ENCODE peak calls at places on chromosomes 7 and 10, in eight cellular contexts. One of them, this sample, is unnamed.

GRCh38 chr10:14102056-14102455 is 228.7 kb downstream of the FRMD4A start:
- DNase-seq in ovary: no peak
- DNase-seq in NCI-H146: no peak
- DNase-seq in amniotic stem cell: no peak
- DNase-seq in T follicular helper cell: no peak
- DNase-seq in activated T-helper 1 cell treated with anti-CD3 and anti-CD28 coated beads, Interleukin-12 subunit alpha, Interleukin-12 subunit beta, Interleukin-2, Interleukin-4 antibody, amounts not matched to agents 30 ng/mL and 10 ng/mL and 1 ng/mL, durations not matched to agents 14 hours and 24 hours and 36 hours: no peak
- DNase-seq in foreskin keratinocyte: peak; percentile 22
- DNase-seq in iris pigment epithelial cell: peak; percentile 72
- DNase-seq in this sample: peak; percentile 14

GRCh38 chr10:71595649-71596048 is 123.9 kb downstream of the C10orf105 start:
- DNase-seq in ovary: no peak
- DNase-seq in NCI-H146: no peak
- DNase-seq in amniotic stem cell: no peak
- DNase-seq in T follicular helper cell: no peak
- DNase-seq in activated T-helper 1 cell treated with anti-CD3 and anti-CD28 coated beads, Interleukin-12 subunit alpha, Interleukin-12 subunit beta, Interleukin-2, Interleukin-4 antibody, amounts not matched to agents 30 ng/mL and 10 ng/mL and 1 ng/mL, durations not matched to agents 14 hours and 24 hours and 36 hours: no peak
- DNase-seq in foreskin keratinocyte: no peak
- DNase-seq in iris pigment epithelial cell: no peak
- DNase-seq in this sample: no peak

GRCh38 chr10:133275683-133276092 is 980 bp downstream of the ADAM8 start:
- DNase-seq in ovary: no peak
- DNase-seq in NCI-H146: no peak
- DNase-seq in amniotic stem cell: no peak
- DNase-seq in T follicular helper cell: no peak
- DNase-seq in activated T-helper 1 cell treated with anti-CD3 and anti-CD28 coated beads, Interleukin-12 subunit alpha, Interleukin-12 subunit beta, Interleukin-2, Interleukin-4 antibody, amounts not matched to agents 30 ng/mL and 10 ng/mL and 1 ng/mL, durations not matched to agents 14 hours and 24 hours and 36 hours: no peak
- DNase-seq in foreskin keratinocyte: peak; percentile 66
- DNase-seq in iris pigment epithelial cell: no peak
- DNase-seq in this sample: no peak

GRCh38 chr10:80168679-80169380 is 36.3 kb downstream of the PLAC9 start:
- DNase-seq in ovary: no peak
- DNase-seq in NCI-H146: no peak
- DNase-seq in amniotic stem cell: no peak
- DNase-seq in T follicular helper cell: no peak
- DNase-seq in activated T-helper 1 cell treated with anti-CD3 and anti-CD28 coated beads, Interleukin-12 subunit alpha, Interleukin-12 subunit beta, Interleukin-2, Interleukin-4 antibody, amounts not matched to agents 30 ng/mL and 10 ng/mL and 1 ng/mL, durations not matched to agents 14 hours and 24 hours and 36 hours: no peak
- DNase-seq in foreskin keratinocyte: no peak
- DNase-seq in iris pigment epithelial cell: peak; percentile 37
- DNase-seq in this sample: no peak

GRCh38 chr7:141262101-141262819 is 188.4 kb downstream of the TMEM178B start:
- DNase-seq in ovary: no peak
- DNase-seq in NCI-H146: no peak
- DNase-seq in amniotic stem cell: no peak
- DNase-seq in T follicular helper cell: no peak
- DNase-seq in activated T-helper 1 cell treated with anti-CD3 and anti-CD28 coated beads, Interleukin-12 subunit alpha, Interleukin-12 subunit beta, Interleukin-2, Interleukin-4 antibody, amounts not matched to agents 30 ng/mL and 10 ng/mL and 1 ng/mL, durations not matched to agents 14 hours and 24 hours and 36 hours: no peak
- DNase-seq in foreskin keratinocyte: no peak
- DNase-seq in iris pigment epithelial cell: peak; percentile 2
- DNase-seq in this sample: peak; percentile 15

GRCh38 chr7:97016392-97017196 is 8.0 kb downstream of the DLX5 start:
- DNase-seq in ovary: no peak
- DNase-seq in NCI-H146: peak; percentile 96
- DNase-seq in amniotic stem cell: no peak
- DNase-seq in T follicular helper cell: no peak
- DNase-seq in activated T-helper 1 cell treated with anti-CD3 and anti-CD28 coated beads, Interleukin-12 subunit alpha, Interleukin-12 subunit beta, Interleukin-2, Interleukin-4 antibody, amounts not matched to agents 30 ng/mL and 10 ng/mL and 1 ng/mL, durations not matched to agents 14 hours and 24 hours and 36 hours: no peak
- DNase-seq in foreskin keratinocyte: no peak
- DNase-seq in iris pigment epithelial cell: no peak
- DNase-seq in this sample: no peak

GRCh38 chr10:13945760-13946460 is 359.1 kb downstream of the PRPF18 start:
- DNase-seq in ovary: no peak
- DNase-seq in NCI-H146: peak; percentile 38
- DNase-seq in amniotic stem cell: no peak
- DNase-seq in T follicular helper cell: no peak
- DNase-seq in activated T-helper 1 cell treated with anti-CD3 and anti-CD28 coated beads, Interleukin-12 subunit alpha, Interleukin-12 subunit beta, Interleukin-2, Interleukin-4 antibody, amounts not matched to agents 30 ng/mL and 10 ng/mL and 1 ng/mL, durations not matched to agents 14 hours and 24 hours and 36 hours: no peak
- DNase-seq in foreskin keratinocyte: no peak
- DNase-seq in iris pigment epithelial cell: peak; percentile 30
- DNase-seq in this sample: peak; percentile 24

GRCh38 chr10:119620771-119621384 is 24.1 kb upstream of the TIAL1 start:
- DNase-seq in ovary: no peak
- DNase-seq in NCI-H146: no peak
- DNase-seq in amniotic stem cell: no peak
- DNase-seq in T follicular helper cell: no peak
- DNase-seq in activated T-helper 1 cell treated with anti-CD3 and anti-CD28 coated beads, Interleukin-12 subunit alpha, Interleukin-12 subunit beta, Interleukin-2, Interleukin-4 antibody, amounts not matched to agents 30 ng/mL and 10 ng/mL and 1 ng/mL, durations not matched to agents 14 hours and 24 hours and 36 hours: no peak
- DNase-seq in foreskin keratinocyte: no peak
- DNase-seq in iris pigment epithelial cell: no peak
- DNase-seq in this sample: no peak

GRCh38 chr7:141071260-141071854 is 2.5 kb upstream of the TMEM178B start:
- DNase-seq in ovary: no peak
- DNase-seq in NCI-H146: peak; percentile 85
- DNase-seq in amniotic stem cell: no peak
- DNase-seq in T follicular helper cell: no peak
- DNase-seq in activated T-helper 1 cell treated with anti-CD3 and anti-CD28 coated beads, Interleukin-12 subunit alpha, Interleukin-12 subunit beta, Interleukin-2, Interleukin-4 antibody, amounts not matched to agents 30 ng/mL and 10 ng/mL and 1 ng/mL, durations not matched to agents 14 hours and 24 hours and 36 hours: peak; percentile 46
- DNase-seq in foreskin keratinocyte: no peak
- DNase-seq in iris pigment epithelial cell: peak; percentile 10
- DNase-seq in this sample: peak; percentile 24

GRCh38 chr7:138738551-138739335 is 37.6 kb upstream of the SVOPL start:
- DNase-seq in ovary: peak; percentile 89
- DNase-seq in NCI-H146: peak; percentile 78
- DNase-seq in amniotic stem cell: peak; percentile 68
- DNase-seq in T follicular helper cell: peak; percentile 70
- DNase-seq in activated T-helper 1 cell treated with anti-CD3 and anti-CD28 coated beads, Interleukin-12 subunit alpha, Interleukin-12 subunit beta, Interleukin-2, Interleukin-4 antibody, amounts not matched to agents 30 ng/mL and 10 ng/mL and 1 ng/mL, durations not matched to agents 14 hours and 24 hours and 36 hours: peak; percentile 72
- DNase-seq in foreskin keratinocyte: peak; percentile 65
- DNase-seq in iris pigment epithelial cell: peak; percentile 85
- DNase-seq in this sample: peak; percentile 79

GRCh38 chr7:125358551-125359167 is 429.0 kb upstream of the POT1 start:
- DNase-seq in ovary: no peak
- DNase-seq in NCI-H146: no peak
- DNase-seq in amniotic stem cell: no peak
- DNase-seq in T follicular helper cell: no peak
- DNase-seq in activated T-helper 1 cell treated with anti-CD3 and anti-CD28 coated beads, Interleukin-12 subunit alpha, Interleukin-12 subunit beta, Interleukin-2, Interleukin-4 antibody, amounts not matched to agents 30 ng/mL and 10 ng/mL and 1 ng/mL, durations not matched to agents 14 hours and 24 hours and 36 hours: no peak
- DNase-seq in foreskin keratinocyte: no peak
- DNase-seq in iris pigment epithelial cell: no peak
- DNase-seq in this sample: no peak

GRCh38 chr10:71302874-71303568 is 16.0 kb upstream of the SLC29A3 start:
- DNase-seq in ovary: no peak
- DNase-seq in NCI-H146: peak; percentile 63
- DNase-seq in amniotic stem cell: peak; percentile 26
- DNase-seq in T follicular helper cell: no peak
- DNase-seq in activated T-helper 1 cell treated with anti-CD3 and anti-CD28 coated beads, Interleukin-12 subunit alpha, Interleukin-12 subunit beta, Interleukin-2, Interleukin-4 antibody, amounts not matched to agents 30 ng/mL and 10 ng/mL and 1 ng/mL, durations not matched to agents 14 hours and 24 hours and 36 hours: no peak
- DNase-seq in foreskin keratinocyte: peak; percentile 61
- DNase-seq in iris pigment epithelial cell: peak; percentile 68
- DNase-seq in this sample: peak; percentile 67